ENCODE peak calls at places on chromosomes 12 and 14, in five cellular contexts. T, V, F, C and A are unnamed samples.

GRCh38 chr14:85454183-85454813 is 75.6 kb upstream of the FLRT2 start:
- DNase-seq in F (no peak), V (no peak), T (no peak), C (no peak), A (no peak)

GRCh38 chr14:102809870-102810269 is 32.6 kb downstream of the TRAF3 start:
- DNase-seq in V (no peak), T (no peak), C (no peak), F (no peak), A (no peak)

GRCh38 chr14:91996951-91997371 is 42.9 kb downstream of the TRIP11 start:
- DNase-seq in T (no peak), V (peak; percentile 25), C (peak; percentile 38), F (peak; percentile 24), A (no peak)

GRCh38 chr12:84572186-84572585 is 340.4 kb downstream of the SLC6A15 start:
- DNase-seq in T (no peak), V (no peak), F (no peak), C (no peak), A (no peak)

GRCh38 chr12:82862876-82863649 is 176.4 kb downstream of the TMTC2 start:
- DNase-seq in C (no peak), V (no peak), F (no peak), T (no peak), A (no peak)

GRCh38 chr14:106657460-106657859 is 1131.1 kb downstream of the TMEM121 start:
- DNase-seq in V (no peak), F (peak; percentile 49), T (no peak), C (peak; percentile 38), A (no peak)

GRCh38 chr12:127559349-127560040 is 707.5 kb upstream of the TMEM132C start:
- DNase-seq in V (peak; percentile 99), C (peak; percentile 56), F (peak; percentile 94), T (no peak), A (no peak)

GRCh38 chr12:127516467-127516866 is 750.5 kb upstream of the TMEM132C start:
- DNase-seq in T (no peak), C (no peak), F (no peak), V (peak; percentile 54), A (no peak)

GRCh38 chr12:53569174-53569557 is 57.0 kb downstream of the ATF7 start:
- DNase-seq in C (no peak), V (peak; percentile 40), F (no peak), T (no peak), A (no peak)

GRCh38 chr12:115096673-115097349 is 412.8 kb upstream of the TBX3 start:
- DNase-seq in T (no peak), V (no peak), C (no peak), F (no peak), A (no peak)

GRCh38 chr14:103607039-103607668 is 21.9 kb upstream of the KLC1 start:
- DNase-seq in V (peak; percentile 78), F (peak; percentile 86), T (peak; percentile 85), C (peak; percentile 54), A (peak; percentile 69)

GRCh38 chr12:121005346-121005815 is 10.9 kb downstream of the C12orf43 start:
- DNase-seq in V (peak; percentile 52), F (peak; percentile 37), T (no peak), C (peak; percentile 16), A (peak; percentile 58)

GRCh38 chr12:121025442-121026226 is 9.3 kb upstream of the C12orf43 start:
- DNase-seq in C (no peak), V (no peak), T (no peak), F (no peak), A (no peak)

GRCh38 chr12:14505626-14506596 is 61.8 kb downstream of the PLBD1 start:
- DNase-seq in C (no peak), F (no peak), T (no peak), V (no peak), A (no peak)
- H3K27ac ChIP-seq in C (no peak overlapping the region), F (no peak overlapping the region), T (no peak overlapping the region), V (no peak overlapping the region), A (no peak overlapping the region)

GRCh38 chr14:35215110-35215872 is 76.9 kb upstream of the PSMA6 start:
- DNase-seq in C (no peak), T (no peak), F (no peak), V (peak; percentile 32), A (peak; percentile 59)
- H3K27ac ChIP-seq in C (no peak overlapping the region), T (no peak overlapping the region), F (no peak overlapping the region), V (peak overlapping the region; percentile 53), A (peak overlapping the region; percentile 58)

GRCh38 chr12:107079172-107080011 is 14.0 kb downstream of the CRY1 start:
- DNase-seq in C (peak; percentile 30), T (no peak), F (peak; percentile 35), V (peak; percentile 43), A (no peak)
- H3K27ac ChIP-seq in C (no peak overlapping the region), T (no peak overlapping the region), F (no peak overlapping the region), V (no peak overlapping the region), A (no peak overlapping the region)

GRCh38 chr12:111434049-111434448 is 28.3 kb downstream of the SH2B3 start:
- DNase-seq in T (no peak), F (no peak), C (no peak), V (no peak), A (no peak)
- H3K27ac ChIP-seq in T (peak overlapping the region; percentile 81), F (peak overlapping the region; percentile 89), C (peak overlapping the region; percentile 98), V (peak overlapping the region; percentile 63), A (peak overlapping the region; percentile 77)

GRCh38 chr12:76441016-76441415 is 92.8 kb upstream of the BBS10 start:
- DNase-seq in T (no peak), C (no peak), F (no peak), V (no peak), A (no peak)

GRCh38 chr12:76449572-76449971 is 101.4 kb upstream of the BBS10 start:
- DNase-seq in T (no peak), C (no peak), F (no peak), V (no peak), A (no peak)

GRCh38 chr12:76446090-76446489 is 97.9 kb upstream of the BBS10 start:
- DNase-seq in V (no peak), C (no peak), T (no peak), F (no peak), A (no peak)

GRCh38 chr12:76444408-76444984 is 96.3 kb upstream of the BBS10 start:
- DNase-seq in F (no peak), V (no peak), T (no peak), C (no peak), A (no peak)

GRCh38 chr12:76445469-76445868 is 97.3 kb upstream of the BBS10 start:
- DNase-seq in C (no peak), F (no peak), V (no peak), T (no peak), A (no peak)
- H3K27ac ChIP-seq in C (no peak overlapping the region), F (no peak overlapping the region), V (no peak overlapping the region), T (no peak overlapping the region), A (no peak overlapping the region)

GRCh38 chr12:108561852-108562347 is 496 bp upstream of the ISCU start:
- DNase-seq in V (no peak), C (no peak), T (no peak), F (no peak), A (no peak)
- H3K27ac ChIP-seq in V (peak overlapping the region; percentile 99), C (peak overlapping the region; percentile 96), T (peak overlapping the region; percentile 97), F (peak overlapping the region; percentile 84), A (peak overlapping the region; percentile 94)

DNA sequence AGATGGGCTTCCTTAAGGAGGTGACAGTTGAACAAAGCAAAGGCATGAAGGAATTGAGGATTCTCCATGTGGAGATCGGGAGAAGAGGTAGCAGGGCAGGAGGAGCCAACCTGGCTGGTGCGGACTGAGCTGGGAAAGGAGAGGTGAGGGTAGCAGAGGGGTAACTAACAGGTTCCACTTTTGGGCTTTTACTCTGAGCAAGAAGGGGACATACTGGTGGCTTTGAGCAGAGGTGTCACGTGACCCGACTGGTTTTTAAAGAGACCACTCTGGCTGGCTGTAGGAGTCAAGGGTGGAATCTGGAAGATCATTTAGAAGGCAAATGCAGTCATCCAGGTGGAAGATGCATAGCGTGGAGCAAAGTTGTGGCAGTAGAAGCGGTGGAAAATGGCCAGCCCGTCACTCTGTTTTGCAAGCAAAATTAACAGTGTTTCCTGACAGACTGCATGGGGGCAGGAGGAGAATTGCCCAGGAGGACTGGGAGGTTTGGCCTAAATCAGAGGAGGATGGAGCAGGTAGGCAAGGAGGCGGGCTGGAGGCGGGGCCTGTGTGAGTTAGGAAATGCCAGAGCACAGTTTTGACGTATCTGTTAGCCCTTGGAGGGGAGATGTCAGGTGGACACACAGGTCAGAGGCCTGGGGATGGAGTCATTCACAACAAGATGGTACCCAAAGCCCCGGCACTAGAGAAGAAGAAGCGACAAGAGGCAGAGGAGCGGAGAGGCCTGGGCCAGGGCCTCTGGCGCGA is 156.3 kb upstream of the FKBP4 start:
- DNase-seq in V (no peak), F (no peak), T (peak; percentile 32), C (no peak), A (no peak)
- H3K27ac ChIP-seq in V (no peak overlapping the region), F (no peak overlapping the region), T (no peak overlapping the region), C (no peak overlapping the region), A (no peak overlapping the region)

DNA sequence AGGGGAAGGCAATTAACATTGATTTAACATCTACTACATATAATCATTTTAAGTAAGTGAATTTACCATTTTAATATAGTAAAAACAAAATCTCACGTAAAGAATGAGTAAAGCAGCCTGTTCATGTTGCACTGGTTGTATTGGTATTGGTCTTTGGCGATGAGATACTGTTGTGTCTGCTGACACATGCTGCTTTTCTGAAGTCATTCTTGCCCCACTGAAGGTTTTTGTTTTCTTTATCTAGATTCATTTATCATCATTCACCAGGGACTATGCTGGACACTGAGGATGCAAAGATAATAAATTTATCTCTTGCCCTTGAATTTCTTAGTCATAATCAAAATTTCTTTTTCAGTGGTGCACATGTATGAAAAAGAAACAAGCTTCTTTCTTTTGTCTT is 246.2 kb upstream of the NPAS3 start:
- DNase-seq in T (no peak), C (no peak), V (peak; percentile 56), F (no peak), A (no peak)
- H3K27ac ChIP-seq in T (no peak overlapping the region), C (no peak overlapping the region), V (no peak overlapping the region), F (peak overlapping the region; percentile 82), A (no peak overlapping the region)